ENCODE peak calls at places on chromosomes 16 and 17, in four cellular contexts. One of them, this sample, is unnamed.

GRCh38 chr17:7587420-7587786 is 2.5 kb downstream of the SOX15 start:
- DNase-seq in sigmoid colon: no peak
- DNase-seq in transverse colon: no peak
- DNase-seq in GM12891: no peak
- DNase-seq in this sample: no peak

GRCh38 chr16:4847774-4848587 is 700 bp downstream of the UBN1 start:
- DNase-seq in sigmoid colon: peak; percentile 81
- DNase-seq in transverse colon: peak; percentile 61
- DNase-seq in GM12891: peak; percentile 42
- DNase-seq in this sample: peak; percentile 70

GRCh38 chr17:55152236-55152635 is 112.5 kb upstream of the HLF start:
- DNase-seq in sigmoid colon: no peak
- DNase-seq in transverse colon: no peak
- DNase-seq in GM12891: no peak
- DNase-seq in this sample: no peak

GRCh38 chr16:81499576-81500380 is 55.2 kb downstream of the CMIP start:
- DNase-seq in sigmoid colon: no peak
- DNase-seq in transverse colon: no peak
- DNase-seq in GM12891: no peak
- DNase-seq in this sample: no peak

GRCh38 chr17:16573466-16573865 is 4.5 kb upstream of the ZNF287 start:
- DNase-seq in sigmoid colon: no peak
- DNase-seq in transverse colon: no peak
- DNase-seq in GM12891: no peak
- DNase-seq in this sample: no peak

GRCh38 chr17:31489295-31490018 is 98.0 kb downstream of the RAB11FIP4 start:
- DNase-seq in sigmoid colon: no peak
- DNase-seq in transverse colon: peak; percentile 89
- DNase-seq in GM12891: no peak
- DNase-seq in this sample: peak; percentile 88

GRCh38 chr16:31107465-31107867 is 720 bp upstream of the BCKDK start:
- DNase-seq in sigmoid colon: no peak
- DNase-seq in transverse colon: no peak
- DNase-seq in GM12891: no peak
- DNase-seq in this sample: no peak

GRCh38 chr16:84572096-84572495 is 45.8 kb downstream of the COTL1 start:
- DNase-seq in sigmoid colon: no peak
- DNase-seq in transverse colon: no peak
- DNase-seq in GM12891: no peak
- DNase-seq in this sample: no peak

GRCh38 chr16:55120408-55120807 is 189.7 kb downstream of the IRX5 start:
- DNase-seq in sigmoid colon: no peak
- DNase-seq in transverse colon: no peak
- DNase-seq in GM12891: no peak
- DNase-seq in this sample: peak; percentile 27

GRCh38 chr17:4944163-4944553 is 4.1 kb downstream of the RNF167 start:
- DNase-seq in sigmoid colon: no peak
- DNase-seq in transverse colon: peak; percentile 37
- DNase-seq in GM12891: no peak
- DNase-seq in this sample: peak; percentile 63

GRCh38 chr16:80619824-80620223 is 79.0 kb downstream of the DYNLRB2 start:
- DNase-seq in sigmoid colon: no peak
- DNase-seq in transverse colon: no peak
- DNase-seq in GM12891: no peak
- DNase-seq in this sample: no peak

GRCh38 chr17:76370261-76370993 is 14.0 kb upstream of the SPHK1 start:
- DNase-seq in sigmoid colon: peak; percentile 90
- DNase-seq in transverse colon: peak; percentile 54
- DNase-seq in GM12891: no peak
- DNase-seq in this sample: no peak
- TF ChIP-seq POLR2AphosphoS5 in sigmoid colon: peak; percentile 20
- TF ChIP-seq POLR2AphosphoS5 in transverse colon: no peak
- TF ChIP-seq POLR2AphosphoS5 in GM12891: no peak
- TF ChIP-seq POLR2AphosphoS5 in this sample: peak; percentile 49

GRCh38 chr17:28335959-28336871 is 654 bp downstream of the TNFAIP1 start:
- DNase-seq in sigmoid colon: peak; percentile 71
- DNase-seq in transverse colon: peak; percentile 64
- DNase-seq in GM12891: no peak
- DNase-seq in this sample: peak; percentile 76
- TF ChIP-seq POLR2AphosphoS5 in sigmoid colon: no peak
- TF ChIP-seq POLR2AphosphoS5 in transverse colon: peak; percentile 70
- TF ChIP-seq POLR2AphosphoS5 in GM12891: no peak
- TF ChIP-seq POLR2AphosphoS5 in this sample: peak; percentile 83

DNA sequence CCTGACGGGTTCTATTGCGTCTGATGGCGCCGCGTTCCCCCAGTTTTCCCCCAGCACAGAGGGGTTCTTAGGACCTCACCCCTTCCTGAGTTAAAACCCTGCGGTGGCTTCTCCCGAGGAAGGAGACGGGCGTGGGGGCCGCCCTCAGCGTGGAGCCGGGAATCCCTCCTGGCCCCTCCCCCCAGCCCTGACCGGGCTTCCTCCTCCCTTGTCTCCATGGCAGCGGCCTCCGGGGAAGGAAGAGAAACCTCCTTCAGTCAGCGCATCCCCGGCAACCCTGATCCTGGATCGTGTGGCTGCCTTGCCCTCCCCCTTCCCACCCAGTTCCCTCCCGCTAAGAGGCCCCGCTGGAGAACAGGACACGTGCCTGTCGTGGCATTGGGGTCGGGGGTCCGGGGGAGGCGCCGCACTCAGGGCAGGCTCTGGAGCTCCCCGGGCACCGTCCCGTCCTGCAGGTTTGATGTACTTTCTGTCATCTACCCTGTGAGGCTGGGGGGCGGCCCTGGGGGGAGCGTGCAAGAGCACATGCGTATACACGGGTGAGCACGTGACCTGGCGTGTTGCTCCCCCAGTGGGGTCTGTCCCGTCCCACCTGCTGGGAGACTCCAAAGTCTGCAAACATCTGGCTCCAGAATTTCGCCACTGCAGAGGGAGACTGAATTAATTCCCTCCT is 30.5 kb downstream of the CACNA1H start:
- DNase-seq in sigmoid colon: peak; percentile 90
- DNase-seq in transverse colon: peak; percentile 53
- DNase-seq in GM12891: no peak
- DNase-seq in this sample: no peak
- TF ChIP-seq POLR2AphosphoS5 in sigmoid colon: peak; percentile 14
- TF ChIP-seq POLR2AphosphoS5 in transverse colon: no peak
- TF ChIP-seq POLR2AphosphoS5 in GM12891: no peak
- TF ChIP-seq POLR2AphosphoS5 in this sample: no peak

DNA sequence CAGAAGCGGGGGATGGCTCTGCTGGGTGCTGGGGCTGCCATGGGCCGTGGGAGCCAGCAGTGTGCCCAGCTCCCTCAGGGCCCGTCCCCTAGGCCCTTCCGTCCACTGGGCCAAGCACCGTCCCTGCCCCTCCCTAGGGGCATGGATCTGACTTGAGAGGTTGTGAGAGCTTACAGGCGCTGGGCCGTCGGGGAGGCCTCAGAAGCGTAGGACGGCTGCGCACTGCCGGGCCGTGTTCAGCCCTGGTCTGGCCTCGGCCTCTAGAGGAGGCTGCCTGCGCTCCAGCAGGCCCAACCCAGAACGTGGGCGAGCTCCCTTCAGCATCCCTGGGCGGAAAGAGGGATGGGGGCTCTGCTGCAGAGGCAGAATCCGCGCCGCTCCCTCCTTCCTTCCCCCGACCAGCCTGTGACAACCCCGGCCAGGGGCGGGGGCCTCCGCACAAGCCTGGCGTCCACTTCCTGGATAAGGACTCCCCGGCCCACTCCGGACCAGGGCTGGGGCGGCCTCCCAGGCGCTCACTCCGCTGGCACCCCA is 685 bp upstream of the MPG start:
- DNase-seq in sigmoid colon: peak; percentile 84
- DNase-seq in transverse colon: peak; percentile 54
- DNase-seq in GM12891: peak; percentile 77
- DNase-seq in this sample: peak; percentile 91
- TF ChIP-seq POLR2AphosphoS5 in sigmoid colon: no peak
- TF ChIP-seq POLR2AphosphoS5 in transverse colon: no peak
- TF ChIP-seq POLR2AphosphoS5 in GM12891: no peak
- TF ChIP-seq POLR2AphosphoS5 in this sample: no peak

GRCh38 chr17:82412535-82413520 is 5.3 kb upstream of the HEXD start:
- DNase-seq in sigmoid colon: no peak
- DNase-seq in transverse colon: no peak
- DNase-seq in GM12891: no peak
- DNase-seq in this sample: no peak
- TF ChIP-seq POLR2AphosphoS5 in sigmoid colon: no peak
- TF ChIP-seq POLR2AphosphoS5 in transverse colon: no peak
- TF ChIP-seq POLR2AphosphoS5 in GM12891: no peak
- TF ChIP-seq POLR2AphosphoS5 in this sample: no peak

GRCh38 chr17:75756451-75757085 is 8.4 kb downstream of the GALK1 start:
- DNase-seq in sigmoid colon: peak; percentile 69
- DNase-seq in transverse colon: no peak
- DNase-seq in GM12891: no peak
- DNase-seq in this sample: no peak

GRCh38 chr17:75754378-75755204 is 10.4 kb downstream of the GALK1 start:
- DNase-seq in sigmoid colon: no peak
- DNase-seq in transverse colon: no peak
- DNase-seq in GM12891: no peak
- DNase-seq in this sample: no peak

GRCh38 chr17:75753514-75754377 is 11.2 kb downstream of the GALK1 start:
- DNase-seq in sigmoid colon: peak; percentile 89
- DNase-seq in transverse colon: peak; percentile 74
- DNase-seq in GM12891: peak; percentile 93
- DNase-seq in this sample: peak; percentile 77

GRCh38 chr17:75755990-75756389 is 9.0 kb downstream of the GALK1 start:
- DNase-seq in sigmoid colon: no peak
- DNase-seq in transverse colon: no peak
- DNase-seq in GM12891: no peak
- DNase-seq in this sample: no peak

DNA sequence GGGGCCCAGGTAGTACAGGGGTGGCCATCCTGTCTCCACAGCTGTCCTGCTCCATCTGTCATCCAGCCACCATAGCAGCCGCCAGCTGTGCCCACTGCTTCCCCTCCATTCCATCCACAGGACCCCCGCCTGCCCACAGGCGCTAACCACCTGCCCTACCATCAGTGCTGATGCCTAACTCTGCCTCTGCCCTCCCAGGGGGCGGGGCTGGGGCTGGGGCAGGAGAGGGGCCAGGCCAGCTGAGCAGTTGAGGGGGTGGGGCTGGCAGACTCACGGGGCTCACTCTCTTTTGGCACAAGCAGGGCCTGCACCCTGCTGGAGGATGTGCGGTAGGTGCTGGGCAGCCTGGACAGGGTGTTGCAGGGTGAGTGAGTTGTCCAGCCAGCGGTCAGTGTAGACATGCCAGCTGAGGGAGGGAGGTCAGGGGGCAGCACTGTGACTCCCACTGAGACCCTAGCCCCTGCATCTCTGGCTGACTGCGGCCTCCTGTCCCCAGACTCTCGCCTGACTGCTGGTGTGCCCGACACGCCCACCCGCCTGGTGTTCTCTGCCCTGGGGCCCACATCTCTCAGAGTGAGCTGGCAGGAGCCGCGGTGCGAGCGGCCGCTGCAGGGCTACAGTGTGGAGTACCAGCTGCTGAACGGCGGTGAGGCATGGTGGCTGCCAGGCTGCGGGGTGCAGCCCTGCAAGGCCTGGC is 9.6 kb downstream of the GALK1 start:
- DNase-seq in sigmoid colon: no peak
- DNase-seq in transverse colon: no peak
- DNase-seq in GM12891: no peak
- DNase-seq in this sample: peak; percentile 85
- TF ChIP-seq POLR2AphosphoS5 in sigmoid colon: no peak
- TF ChIP-seq POLR2AphosphoS5 in transverse colon: no peak
- TF ChIP-seq POLR2AphosphoS5 in GM12891: no peak
- TF ChIP-seq POLR2AphosphoS5 in this sample: no peak

GRCh38 chr16:57530104-57530522 is 6.3 kb downstream of the CCDC102A start:
- DNase-seq in sigmoid colon: peak; percentile 86
- DNase-seq in transverse colon: peak; percentile 63
- DNase-seq in GM12891: peak; percentile 73
- DNase-seq in this sample: peak; percentile 47
- TF ChIP-seq POLR2AphosphoS5 in sigmoid colon: no peak
- TF ChIP-seq POLR2AphosphoS5 in transverse colon: no peak
- TF ChIP-seq POLR2AphosphoS5 in GM12891: no peak
- TF ChIP-seq POLR2AphosphoS5 in this sample: peak; percentile 21

GRCh38 chr16:57742543-57742942 is 7.0 kb downstream of the KATNB1 start:
- DNase-seq in sigmoid colon: no peak
- DNase-seq in transverse colon: no peak
- DNase-seq in GM12891: no peak
- DNase-seq in this sample: no peak
- TF ChIP-seq POLR2AphosphoS5 in sigmoid colon: no peak
- TF ChIP-seq POLR2AphosphoS5 in transverse colon: no peak
- TF ChIP-seq POLR2AphosphoS5 in GM12891: no peak
- TF ChIP-seq POLR2AphosphoS5 in this sample: no peak

GRCh38 chr17:63399856-63400255 is 46.2 kb downstream of the CYB561 start:
- DNase-seq in sigmoid colon: peak; percentile 91
- DNase-seq in transverse colon: peak; percentile 40
- DNase-seq in GM12891: no peak
- DNase-seq in this sample: no peak
- TF ChIP-seq POLR2AphosphoS5 in sigmoid colon: peak; percentile 84
- TF ChIP-seq POLR2AphosphoS5 in transverse colon: peak; percentile 68
- TF ChIP-seq POLR2AphosphoS5 in GM12891: no peak
- TF ChIP-seq POLR2AphosphoS5 in this sample: peak; percentile 81

GRCh38 chr17:68314916-68315535 is 23.7 kb downstream of the ARSG start:
- DNase-seq in sigmoid colon: no peak
- DNase-seq in transverse colon: peak; percentile 18
- DNase-seq in GM12891: no peak
- DNase-seq in this sample: peak; percentile 66
- TF ChIP-seq POLR2AphosphoS5 in sigmoid colon: no peak
- TF ChIP-seq POLR2AphosphoS5 in transverse colon: no peak
- TF ChIP-seq POLR2AphosphoS5 in GM12891: no peak
- TF ChIP-seq POLR2AphosphoS5 in this sample: no peak